ENCODE peak calls at places on chromosomes 3 and 15, in five cellular contexts. J, C, N, O and R are unnamed samples.

GRCh38 chr15:33234019-33234418 is 39.5 kb upstream of the FMN1 start:
- DNase-seq in O (no peak), C (no peak), N (peak), J (peak), R (peak)

GRCh38 chr3:131033480-131034080 is 6.9 kb downstream of the NEK11 start:
- DNase-seq in N (peak), C (peak), J (peak), O (peak), R (peak)

GRCh38 chr3:12170207-12170606 is 11.5 kb upstream of the TIMP4 start:
- DNase-seq in J (no peak), N (peak), O (no peak), C (no peak), R (no peak)

GRCh38 chr3:124084398-124084881 is 92.5 kb upstream of the ROPN1 start:
- DNase-seq in N (peak), J (no peak), O (no peak), C (no peak), R (no peak)

GRCh38 chr3:134313839-134314587 is 60.2 kb downstream of the AMOTL2 start:
- DNase-seq in N (peak), O (no peak), J (no peak), C (no peak), R (no peak)

GRCh38 chr3:19934098-19934566 is at the start of gene EFHB:
- DNase-seq in O (peak), C (no peak), N (peak), J (peak), R (peak)

GRCh38 chr3:128112406-128112968 is 11.1 kb downstream of the RUVBL1 start:
- DNase-seq in C (no peak), N (peak), J (no peak), O (no peak), R (no peak)

GRCh38 chr3:105527949-105528348 is 161.2 kb downstream of the ALCAM start:
- DNase-seq in J (no peak), N (peak), C (no peak), O (no peak), R (no peak)

GRCh38 chr3:153163349-153164008 is 1.5 kb downstream of the RAP2B start:
- DNase-seq in N (peak), J (peak), C (peak), O (no peak), R (no peak)

GRCh38 chr3:128493221-128494151 is 485 bp upstream of the GATA2 start:
- DNase-seq in N (no peak), O (peak), J (no peak), C (no peak), R (no peak)

GRCh38 chr3:113590983-113591382 is 58.6 kb downstream of the SIDT1 start:
- DNase-seq in C (no peak), N (no peak), O (no peak), J (no peak), R (no peak)

GRCh38 chr3:42635111-42635510 is 18.4 kb upstream of the ZBTB47 start:
- DNase-seq in O (no peak), N (peak), C (no peak), J (no peak), R (no peak)

GRCh38 chr3:132730891-132731580 is 8.8 kb upstream of the NPHP3 start:
- DNase-seq in C (no peak), J (peak), O (peak), N (peak), R (peak)

GRCh38 chr15:100131321-100132224 is 210.2 kb downstream of the ADAMTS17 start:
- DNase-seq in C (no peak), O (peak), N (no peak), J (peak), R (no peak)

GRCh38 chr3:61141697-61142096 is 109.6 kb downstream of the FHIT start:
- DNase-seq in O (peak), N (no peak), C (no peak), J (no peak), R (no peak)

GRCh38 chr3:177035678-177036077 is 161.6 kb downstream of the TBL1XR1 start:
- DNase-seq in N (no peak), C (no peak), O (no peak), J (no peak), R (no peak)

GRCh38 chr3:70261283-70261682 is 51.2 kb downstream of the MDFIC2 start:
- DNase-seq in N (no peak), C (no peak), O (no peak), J (no peak), R (no peak)

GRCh38 chr3:172625404-172625803 is 85.5 kb downstream of the NCEH1 start:
- DNase-seq in J (no peak), N (peak), C (no peak), O (no peak), R (no peak)

GRCh38 chr15:48645558-48646330 is at the start of gene FBN1:
- DNase-seq in J (peak), N (peak), O (peak), C (peak), R (peak)

GRCh38 chr15:77576538-77576937 is 56.2 kb downstream of the LINGO1 start:
- DNase-seq in N (no peak), O (no peak), C (no peak), J (no peak), R (no peak)

GRCh38 chr15:31439328-31439727 is 112.7 kb downstream of the KLF13 start:
- DNase-seq in O (peak), N (peak), C (no peak), J (no peak), R (peak)

GRCh38 chr15:31435891-31436628 is 109.4 kb downstream of the KLF13 start:
- DNase-seq in J (no peak), O (no peak), N (peak), C (no peak), R (no peak)

GRCh38 chr15:31435256-31435781 is 108.7 kb downstream of the KLF13 start:
- DNase-seq in N (peak), O (peak), J (peak), C (peak), R (peak)

GRCh38 chr15:31438601-31439265 is 112.1 kb downstream of the KLF13 start:
- DNase-seq in O (no peak), N (no peak), J (no peak), C (no peak), R (no peak)

GRCh38 chr15:31437686-31438085 is 111.1 kb downstream of the KLF13 start:
- DNase-seq in N (no peak), J (no peak), C (no peak), O (no peak), R (no peak)
- H3K4me3 ChIP-seq in N (no peak), J (no peak), C (no peak), O (no peak), R (no peak)

GRCh38 chr3:138949445-138950005 is 2.5 kb downstream of the FOXL2NB start:
- DNase-seq in J (no peak), O (peak), C (no peak), N (no peak), R (no peak)
- H3K4me3 ChIP-seq in J (peak), O (peak), C (peak), N (peak), R (no peak)

GRCh38 chr3:115876860-115877646 is 253.7 kb downstream of the GAP43 start:
- DNase-seq in N (no peak), J (no peak), C (no peak), O (no peak), R (no peak)
- H3K4me3 ChIP-seq in N (peak), J (no peak), C (peak), O (no peak), R (no peak)

GRCh38 chr3:24155291-24155690 is 210.2 kb downstream of the NR1D2 start:
- DNase-seq in N (no peak), O (no peak), C (no peak), J (no peak), R (no peak)

GRCh38 chr3:24154751-24155150 is 209.7 kb downstream of the NR1D2 start:
- DNase-seq in J (no peak), O (no peak), N (no peak), C (no peak), R (no peak)

GRCh38 chr3:24157106-24157505 is 212.0 kb downstream of the NR1D2 start:
- DNase-seq in N (no peak), O (no peak), C (no peak), J (no peak), R (no peak)

GRCh38 chr3:24158756-24159155 is 213.7 kb downstream of the NR1D2 start:
- DNase-seq in N (no peak), O (no peak), C (no peak), J (no peak), R (no peak)

DNA sequence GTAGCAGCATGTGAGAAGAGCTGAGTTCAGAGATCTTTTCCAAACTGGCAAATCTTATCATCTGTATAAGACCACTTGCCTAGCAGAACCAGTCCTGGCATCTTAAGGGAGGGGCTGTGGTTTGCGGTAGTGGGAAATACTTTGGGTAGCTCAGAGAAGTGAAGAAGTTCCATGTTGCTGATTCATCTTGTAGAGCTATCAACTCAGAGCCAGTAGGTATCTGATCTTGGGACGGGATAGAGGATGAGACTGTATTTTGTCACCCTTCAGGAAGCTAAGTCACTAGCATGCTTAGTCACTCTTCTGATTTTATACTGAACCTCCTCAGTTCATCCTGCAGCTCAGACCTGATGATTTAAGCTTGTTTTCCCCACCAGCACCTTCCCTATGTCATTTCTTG is 211.4 kb downstream of the NR1D2 start:
- DNase-seq in C (no peak), N (peak), O (no peak), J (no peak), R (no peak)
- H3K4me3 ChIP-seq in C (no peak), N (no peak), O (no peak), J (no peak), R (no peak)

GRCh38 chr3:48966367-48966766 is 23.7 kb upstream of the P4HTM start:
- DNase-seq in O (no peak), J (no peak), N (no peak), C (no peak), R (no peak)

GRCh38 chr3:48962939-48963338 is 27.1 kb upstream of the P4HTM start:
- DNase-seq in J (no peak), C (no peak), O (no peak), N (no peak), R (no peak)

GRCh38 chr3:48963591-48963990 is 26.4 kb upstream of the P4HTM start:
- DNase-seq in C (no peak), J (no peak), O (no peak), N (no peak), R (no peak)

GRCh38 chr3:48960841-48961413 is 29.1 kb upstream of the P4HTM start:
- DNase-seq in O (no peak), C (no peak), N (peak), J (no peak), R (no peak)

DNA sequence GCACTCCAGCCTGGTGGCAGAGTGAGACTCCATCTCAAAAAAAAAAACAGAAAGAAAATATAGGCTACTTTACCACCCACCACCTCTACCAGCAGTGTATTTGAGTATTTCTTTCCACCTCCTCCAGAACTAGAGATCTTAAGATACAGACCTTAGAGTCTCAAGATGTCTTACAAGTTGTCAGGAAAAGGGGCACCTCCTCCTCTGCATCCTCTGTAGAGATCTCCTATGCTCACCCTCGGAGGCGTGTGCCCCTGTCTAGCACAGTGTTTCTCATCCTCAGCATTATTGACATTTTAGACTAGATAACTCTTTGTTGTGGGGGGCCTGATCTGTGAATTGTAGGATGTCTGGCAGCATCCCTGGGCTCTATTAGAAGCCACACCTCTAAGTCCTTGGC is 27.7 kb upstream of the P4HTM start:
- DNase-seq in C (no peak), J (no peak), O (no peak), N (no peak), R (no peak)
- H3K4me3 ChIP-seq in C (no peak), J (no peak), O (no peak), N (no peak), R (no peak)

DNA sequence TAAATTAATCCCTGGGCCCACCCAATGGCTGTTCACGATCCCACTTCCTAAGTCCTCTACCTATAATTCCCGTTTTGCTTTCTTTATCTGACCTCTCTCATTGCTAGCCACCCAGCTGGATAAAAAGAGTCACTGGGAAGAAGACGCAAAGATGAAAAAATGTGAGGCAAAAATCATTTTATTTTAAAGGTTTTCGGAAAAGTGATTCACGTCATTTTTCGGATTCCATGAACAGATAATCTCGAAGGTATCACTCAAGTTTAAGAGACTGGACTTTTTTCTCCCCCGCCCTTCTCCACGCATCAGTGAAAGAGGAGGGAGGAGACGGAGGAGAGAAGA is 266.6 kb downstream of the CGGBP1 start:
- DNase-seq in J (no peak), N (no peak), O (no peak), C (no peak), R (no peak)
- H3K4me3 ChIP-seq in J (peak), N (no peak), O (peak), C (peak), R (peak)

DNA sequence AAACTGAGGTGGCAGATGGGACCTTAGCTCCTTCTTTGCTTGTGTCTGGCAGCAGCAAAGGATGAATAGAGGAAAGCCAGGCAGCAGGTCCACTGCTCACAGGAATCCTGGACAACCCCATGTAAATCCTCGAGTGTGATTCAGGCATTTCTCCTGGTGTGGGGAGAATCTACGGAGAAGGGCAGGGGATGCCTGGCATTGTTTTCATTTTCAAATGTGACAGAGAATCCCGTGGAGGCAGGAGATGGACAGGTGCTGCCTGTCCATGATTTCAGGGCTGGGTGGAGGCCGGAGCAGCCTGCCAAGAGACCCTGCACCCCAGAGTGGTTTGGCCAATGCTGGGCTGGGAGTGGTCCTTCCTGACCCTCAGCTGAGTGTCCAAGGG is 1.7 kb downstream of the HRH1 start:
- DNase-seq in J (no peak), N (no peak), C (no peak), O (no peak), R (no peak)
- H3K4me3 ChIP-seq in J (no peak), N (no peak), C (no peak), O (no peak), R (no peak)

GRCh38 chr3:71361346-71361745 is 222.2 kb downstream of the FOXP1 start:
- DNase-seq in O (no peak), J (no peak), N (no peak), C (no peak), R (no peak)
- H3K4me3 ChIP-seq in O (no peak), J (no peak), N (no peak), C (no peak), R (no peak)

GRCh38 chr15:22262613-22263020 is 182.3 kb downstream of the OR4M2 start:
- DNase-seq in J (no peak), C (peak), N (peak), O (no peak), R (no peak)

GRCh38 chr15:22259881-22260421 is 179.6 kb downstream of the OR4M2 start:
- DNase-seq in C (no peak), J (no peak), N (no peak), O (no peak), R (no peak)

GRCh38 chr15:22257668-22258401 is 177.5 kb downstream of the OR4M2 start:
- DNase-seq in O (peak), N (no peak), C (no peak), J (no peak), R (no peak)

GRCh38 chr15:22257047-22257667 is 176.8 kb downstream of the OR4M2 start:
- DNase-seq in C (no peak), O (peak), J (no peak), N (peak), R (no peak)

GRCh38 chr15:22258402-22259150 is 178.2 kb downstream of the OR4M2 start:
- DNase-seq in N (no peak), O (no peak), C (no peak), J (no peak), R (no peak)
- H3K4me3 ChIP-seq in N (no peak), O (no peak), C (no peak), J (no peak), R (no peak)